ENCODE peak calls at places on chromosomes 13 and 19, in four cellular contexts. H is EH; B is stimulated activated CD4-positive, alpha-beta T cell treated with anti-CD3 and anti-CD28 coated beads, Interleukin-4, amount 100 ng/mL, for 4 hours; C is EL. P is an unnamed sample.
A peak's percentile ranks its signal among the peaks of the same experiment; 100 is the strongest.

GRCh38 chr19:49689133-49690072 is at the start of gene ADM5:
- DNase-seq in H (peak; percentile 28), B (peak; percentile 55), C (peak; percentile 36), P (no peak)

GRCh38 chr13:94138831-94139230 is 340.7 kb downstream of the DCT start:
- DNase-seq in H (no peak), B (no peak), C (no peak), P (no peak)

GRCh38 chr13:30581582-30581981 is 36.1 kb upstream of the USPL1 start:
- DNase-seq in H (peak; percentile 33), B (no peak), C (peak; percentile 21), P (no peak)

GRCh38 chr19:11263726-11264125 is 1.4 kb upstream of the DOCK6 start:
- DNase-seq in H (no peak), B (no peak), C (no peak), P (no peak)

GRCh38 chr13:28513745-28514144 is 18.8 kb upstream of the FLT1 start:
- DNase-seq in H (no peak), B (no peak), C (no peak), P (no peak)

GRCh38 chr13:90974249-90974954 is 373.1 kb upstream of the MIR17HG start:
- DNase-seq in H (no peak), B (no peak), C (no peak), P (no peak)

GRCh38 chr13:75650991-75651390 is 14.9 kb downstream of the LMO7 start:
- DNase-seq in H (peak; percentile 53), B (no peak), C (no peak), P (no peak)

GRCh38 chr13:72163671-72164070 is 296.7 kb upstream of the DACH1 start:
- DNase-seq in H (peak; percentile 66), B (no peak), C (peak; percentile 25), P (no peak)

GRCh38 chr13:87344176-87344575 is 327.0 kb upstream of the SLITRK5 start:
- DNase-seq in H (no peak), B (no peak), C (no peak), P (no peak)

GRCh38 chr13:112959206-112959605 is 9.8 kb upstream of the MCF2L start:
- DNase-seq in H (no peak), B (no peak), C (no peak), P (no peak)

GRCh38 chr19:37979547-37980082 is 72.6 kb downstream of the SIPA1L3 start:
- DNase-seq in H (no peak), B (no peak), C (no peak), P (peak; percentile 65)

GRCh38 chr13:45989607-45990006 is 62.9 kb downstream of the ZC3H13 start:
- DNase-seq in H (peak; percentile 51), B (no peak), C (peak; percentile 13), P (no peak)

GRCh38 chr13:112885782-112886268 is 83.2 kb upstream of the MCF2L start:
- DNase-seq in H (peak; percentile 90), B (no peak), C (peak; percentile 80), P (no peak)